ENCODE peak calls at places on chromosome 12, in eight cellular contexts. A is IMR-90, J is breast epithelium, Y is spleen, H is transverse colon, R is Peyer's patch, E is testis, C is esophagus squamous epithelium. T is an unnamed sample.
A peak's percentile ranks its signal among the peaks of the same experiment; 100 is the strongest.

GRCh38 chr12:93111791-93112208 is 182.7 kb upstream of the EEA1 start:
- DNase-seq in A (no peak), J (no peak), Y (no peak), H (no peak), R (no peak), E (no peak), C (no peak), T (no peak)

GRCh38 chr12:9925746-9926393 is 6.3 kb downstream of the CLEC2A start:
- DNase-seq in A (peak; percentile 41), J (no peak), Y (no peak), H (no peak), R (peak; percentile 46), E (no peak), C (no peak), T (no peak)

GRCh38 chr12:42299392-42300308 is 26.2 kb downstream of the ZCRB1 start:
- DNase-seq in A (peak; percentile 80), J (no peak), Y (no peak), H (no peak), R (no peak), E (no peak), C (no peak), T (no peak)

GRCh38 chr12:79381246-79382208 is 309.2 kb downstream of the PAWR start:
- DNase-seq in A (no peak), J (no peak), Y (no peak), H (no peak), R (no peak), E (no peak), C (no peak), T (no peak)

GRCh38 chr12:68042212-68042699 is 53.0 kb downstream of the IFNG-AS1 start:
- DNase-seq in A (peak; percentile 3), J (peak; percentile 69), Y (no peak), H (no peak), R (no peak), E (no peak), C (no peak), T (no peak)

GRCh38 chr12:126936181-126936851 is 1330.7 kb upstream of the TMEM132C start:
- DNase-seq in A (no peak), J (peak; percentile 65), Y (no peak), H (peak; percentile 33), R (peak; percentile 46), E (peak; percentile 51), C (no peak), T (no peak)

GRCh38 chr12:74999474-74999873 is 210.2 kb downstream of the KCNC2 start:
- DNase-seq in A (no peak), J (no peak), Y (no peak), H (no peak), R (no peak), E (no peak), C (no peak), T (no peak)

GRCh38 chr12:55651314-55651703 is 14.6 kb downstream of the OR10P1 start:
- DNase-seq in A (no peak), J (no peak), Y (no peak), H (no peak), R (peak; percentile 57), E (no peak), C (no peak), T (peak; percentile 43)

GRCh38 chr12:75720807-75721206 is 209.4 kb upstream of the KRR1 start:
- DNase-seq in A (no peak), J (peak; percentile 71), Y (no peak), H (no peak), R (no peak), E (no peak), C (no peak), T (no peak)

GRCh38 chr12:117377758-117378157 is 16.3 kb upstream of the NOS1 start:
- DNase-seq in A (no peak), J (no peak), Y (no peak), H (no peak), R (no peak), E (peak; percentile 26), C (no peak), T (no peak)

GRCh38 chr12:127422935-127423585 is 843.9 kb upstream of the TMEM132C start:
- DNase-seq in A (no peak), J (no peak), Y (no peak), H (no peak), R (no peak), E (no peak), C (no peak), T (no peak)

GRCh38 chr12:26627335-26627734 is 205.7 kb downstream of the ITPR2 start:
- DNase-seq in A (no peak), J (no peak), Y (no peak), H (no peak), R (no peak), E (no peak), C (no peak), T (no peak)

GRCh38 chr12:81209001-81209400 is 131.1 kb downstream of the ACSS3 start:
- DNase-seq in A (peak; percentile 8), J (no peak), Y (no peak), H (no peak), R (no peak), E (no peak), C (no peak), T (no peak)

GRCh38 chr12:3381059-3382047 is 109.7 kb upstream of the PRMT8 start:
- DNase-seq in A (no peak), J (no peak), Y (no peak), H (no peak), R (no peak), E (peak; percentile 64), C (no peak), T (no peak)

GRCh38 chr12:1884651-1885050 is 33.8 kb downstream of the CACNA2D4 start:
- DNase-seq in A (no peak), J (peak; percentile 13), Y (no peak), H (no peak), R (no peak), E (no peak), C (no peak), T (peak; percentile 75)

GRCh38 chr12:58583541-58583940 is 336.8 kb downstream of the LRIG3 start:
- DNase-seq in A (peak; percentile 19), J (no peak), Y (no peak), H (no peak), R (no peak), E (no peak), C (no peak), T (no peak)

GRCh38 chr12:116039081-116039480 is 238.4 kb downstream of the MED13L start:
- DNase-seq in A (no peak), J (no peak), Y (no peak), H (no peak), R (no peak), E (no peak), C (no peak), T (no peak)
- H3K4me3 ChIP-seq in A (no peak overlapping the region), J (no peak overlapping the region), Y (no peak overlapping the region), H (no peak overlapping the region), R (no peak overlapping the region), E (no peak overlapping the region), C (no peak overlapping the region), T (no peak overlapping the region)

GRCh38 chr12:120710805-120711296 is 593 bp downstream of the UNC119B start:
- DNase-seq in A (no peak), J (no peak), Y (peak; percentile 87), H (peak; percentile 42), R (peak; percentile 65), E (no peak), C (no peak), T (no peak)

GRCh38 chr12:120712654-120713053 is 2.4 kb downstream of the UNC119B start:
- DNase-seq in A (no peak), J (no peak), Y (no peak), H (no peak), R (no peak), E (no peak), C (no peak), T (no peak)

GRCh38 chr12:120708646-120709045 is 1.6 kb upstream of the UNC119B start:
- DNase-seq in A (no peak), J (no peak), Y (no peak), H (no peak), R (no peak), E (no peak), C (no peak), T (no peak)

GRCh38 chr12:120711411-120711810 is 1.2 kb downstream of the UNC119B start:
- DNase-seq in A (no peak), J (no peak), Y (no peak), H (no peak), R (no peak), E (no peak), C (no peak), T (no peak)

DNA sequence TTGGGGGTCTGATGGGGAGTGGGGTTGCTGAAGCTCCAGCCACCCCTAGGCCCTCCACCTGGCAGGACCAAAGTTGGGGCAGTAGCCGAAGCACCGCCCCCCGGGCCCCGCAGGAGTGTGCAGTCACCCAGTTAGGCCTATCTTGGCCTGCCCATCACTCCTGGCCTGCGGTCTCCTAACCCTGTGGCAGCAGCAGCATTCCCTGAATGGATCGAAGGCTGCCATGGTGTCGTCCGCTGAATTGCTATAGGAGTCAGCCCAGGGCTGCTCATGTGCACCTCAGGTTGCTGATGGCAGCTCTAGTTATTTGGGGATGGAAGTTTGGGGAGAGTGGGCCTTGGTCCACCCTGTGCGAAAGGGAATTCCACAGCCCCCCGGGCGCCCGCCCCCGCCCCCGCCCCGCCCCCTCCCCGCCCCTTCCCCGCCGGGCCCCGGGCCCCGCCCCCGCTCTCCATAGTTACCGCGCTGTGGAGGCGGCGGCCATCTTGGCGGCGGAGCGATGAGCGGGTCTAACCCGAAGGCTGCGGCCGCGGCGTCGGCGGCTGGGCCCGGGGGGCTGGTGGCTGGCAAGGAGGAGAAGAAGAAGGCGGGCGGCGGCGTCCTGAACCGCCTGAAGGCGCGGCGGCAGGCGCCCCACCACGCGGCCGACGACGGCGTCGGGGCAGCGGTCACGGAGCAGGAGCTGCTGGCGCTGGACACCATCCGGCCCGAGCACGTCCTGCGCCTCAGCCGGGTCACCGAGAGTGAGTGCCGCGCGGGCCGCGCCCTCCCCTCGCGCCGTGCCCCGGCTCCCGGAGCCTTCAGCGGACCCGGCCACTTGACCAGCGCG is at the start of gene UNC119B:
- DNase-seq in A (peak; percentile 33), J (peak; percentile 37), Y (peak; percentile 94), H (peak; percentile 65), R (peak; percentile 75), E (peak; percentile 83), C (no peak), T (peak; percentile 43)
- TF ChIP-seq POLR2A in A (peak; percentile 39), J (no peak), Y (no peak), H (no peak), R (peak; percentile 14), E (no peak), C (no peak), T (no peak)

GRCh38 chr12:131692431-131692830 is 18.5 kb upstream of the SFSWAP start:
- DNase-seq in A (no peak), J (no peak), Y (no peak), H (no peak), R (peak; percentile 29), E (no peak), C (no peak), T (no peak)
- H3K4me3 ChIP-seq in A (no peak overlapping the region), J (no peak overlapping the region), Y (no peak overlapping the region), H (no peak overlapping the region), R (no peak overlapping the region), E (no peak overlapping the region), C (no peak overlapping the region), T (no peak overlapping the region)

DNA sequence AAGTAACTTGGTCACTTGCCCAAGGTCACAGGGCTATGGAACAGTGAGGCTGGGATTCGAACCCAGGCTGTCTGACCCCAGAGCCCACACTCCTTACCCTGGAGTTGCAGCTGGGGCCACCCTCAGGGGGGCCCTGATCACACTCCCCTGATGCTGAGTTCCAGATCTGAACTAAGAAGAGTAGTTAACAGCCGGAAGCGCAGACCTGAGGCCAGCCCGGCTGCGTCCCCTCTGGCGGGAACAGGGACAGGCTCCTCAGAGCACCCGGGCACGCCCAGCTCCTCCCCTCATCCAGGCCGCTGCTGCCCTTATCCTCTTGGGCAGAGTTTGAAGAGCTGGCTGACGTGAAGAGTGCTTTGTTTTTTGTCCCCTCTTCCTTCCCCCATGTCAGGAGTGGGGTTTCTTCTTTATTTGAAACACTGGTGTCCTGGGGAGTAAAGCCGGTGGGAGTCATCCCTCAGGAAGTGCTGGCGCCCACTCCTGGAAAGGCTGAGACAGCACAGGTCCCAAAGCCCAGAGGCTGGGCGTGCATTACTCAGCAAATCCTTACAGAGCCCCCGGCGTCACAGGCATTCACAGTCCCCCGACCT is 8.7 kb downstream of the PHB2 start:
- DNase-seq in A (peak; percentile 77), J (peak; percentile 55), Y (peak; percentile 91), H (peak; percentile 85), R (peak; percentile 82), E (peak; percentile 62), C (no peak), T (no peak)
- TF ChIP-seq POLR2A in A (no peak), J (no peak), Y (no peak), H (peak; percentile 48), R (peak; percentile 50), E (no peak), C (no peak), T (no peak)

T was measured in lower leg skin.